ENCODE peak calls at places on chromosomes 11 and 22, in five cellular contexts. S is endothelial cell of umbilical vein, Z is transverse colon, J is heart right ventricle, N is left lung. E is an unnamed sample. For H3K36me3 and H3K4me1, the result is how much of the 10 kb centered on the place peaks cover.

GRCh38 chr11:126790550-126790981 is 210.0 kb downstream of the KIRREL3 start:
- DNase-seq in S (peak), Z (no peak), N (no peak), J (no peak), E (no peak)

GRCh38 chr22:47071078-47071811 is 308.8 kb downstream of the TBC1D22A start:
- DNase-seq in S (peak), J (no peak), Z (no peak), N (peak), E (no peak)

GRCh38 chr11:21588754-21589153 is 604.1 kb upstream of the ANO5 start:
- DNase-seq in N (no peak), S (no peak), Z (no peak), J (no peak), E (no peak)

GRCh38 chr11:110866081-110866480 is 153.8 kb upstream of the ARHGAP20 start:
- DNase-seq in N (no peak), J (no peak), S (no peak), Z (no peak), E (no peak)

GRCh38 chr11:14213006-14213405 is 146.0 kb downstream of the RRAS2 start:
- DNase-seq in Z (no peak), S (no peak), J (no peak), N (no peak), E (no peak)

GRCh38 chr11:31959711-31960110 is 131.2 kb upstream of the RCN1 start:
- DNase-seq in N (no peak), Z (no peak), S (no peak), J (no peak), E (no peak)

GRCh38 chr11:125300791-125301218 is 136.3 kb downstream of the PKNOX2 start:
- DNase-seq in S (peak), Z (no peak), J (peak), N (no peak), E (peak)

GRCh38 chr22:37742374-37743092 is 45.7 kb downstream of the TRIOBP start:
- DNase-seq in J (no peak), S (no peak), Z (no peak), N (no peak), E (peak)

GRCh38 chr11:65436412-65437032 is 13.9 kb downstream of the NEAT1 start:
- DNase-seq in S (peak), Z (peak), J (no peak), N (peak), E (peak)

GRCh38 chr11:62433141-62433543 is 14.3 kb downstream of the SCGB1A1 start:
- DNase-seq in J (no peak), S (no peak), Z (no peak), N (no peak), E (no peak)

GRCh38 chr11:114368918-114369680 is 31.2 kb downstream of the C11orf71 start:
- DNase-seq in N (no peak), Z (no peak), J (no peak), S (no peak), E (no peak)

GRCh38 chr11:133790995-133791394 is 54.3 kb downstream of the SPATA19 start:
- DNase-seq in S (no peak), N (no peak), J (no peak), Z (no peak), E (no peak)

GRCh38 chr11:64793271-64794160 is 9.5 kb downstream of the MAP4K2 start:
- DNase-seq in J (no peak), S (no peak), N (no peak), Z (no peak), E (no peak)

GRCh38 chr22:45598596-45599217 is 72.9 kb upstream of the ATXN10 start:
- DNase-seq in J (no peak), N (no peak), Z (no peak), S (no peak), E (no peak)

GRCh38 chr11:69464621-69464960 is 16.9 kb upstream of the LINC01488 start:
- DNase-seq in S (no peak), Z (peak), J (no peak), N (peak), E (no peak)

GRCh38 chr11:80779907-80780615 is 1339.2 kb upstream of the TENM4 start:
- DNase-seq in N (no peak), S (no peak), J (no peak), Z (no peak), E (no peak)

GRCh38 chr22:50376064-50376747 is 33.1 kb downstream of the PPP6R2 start:
- DNase-seq in N (no peak), Z (no peak), S (no peak), J (no peak), E (peak)
- H3K36me3 ChIP-seq in N (half or more), Z (under half), S (under half), J (under half), E (under half)

GRCh38 chr11:7436146-7436545 is 49.2 kb upstream of the OLFML1 start:
- DNase-seq in J (no peak), S (no peak), N (no peak), Z (no peak), E (no peak)
- H3K4me3 ChIP-seq in J (no peak), S (no peak), N (no peak), Z (no peak), E (no peak)

DNA sequence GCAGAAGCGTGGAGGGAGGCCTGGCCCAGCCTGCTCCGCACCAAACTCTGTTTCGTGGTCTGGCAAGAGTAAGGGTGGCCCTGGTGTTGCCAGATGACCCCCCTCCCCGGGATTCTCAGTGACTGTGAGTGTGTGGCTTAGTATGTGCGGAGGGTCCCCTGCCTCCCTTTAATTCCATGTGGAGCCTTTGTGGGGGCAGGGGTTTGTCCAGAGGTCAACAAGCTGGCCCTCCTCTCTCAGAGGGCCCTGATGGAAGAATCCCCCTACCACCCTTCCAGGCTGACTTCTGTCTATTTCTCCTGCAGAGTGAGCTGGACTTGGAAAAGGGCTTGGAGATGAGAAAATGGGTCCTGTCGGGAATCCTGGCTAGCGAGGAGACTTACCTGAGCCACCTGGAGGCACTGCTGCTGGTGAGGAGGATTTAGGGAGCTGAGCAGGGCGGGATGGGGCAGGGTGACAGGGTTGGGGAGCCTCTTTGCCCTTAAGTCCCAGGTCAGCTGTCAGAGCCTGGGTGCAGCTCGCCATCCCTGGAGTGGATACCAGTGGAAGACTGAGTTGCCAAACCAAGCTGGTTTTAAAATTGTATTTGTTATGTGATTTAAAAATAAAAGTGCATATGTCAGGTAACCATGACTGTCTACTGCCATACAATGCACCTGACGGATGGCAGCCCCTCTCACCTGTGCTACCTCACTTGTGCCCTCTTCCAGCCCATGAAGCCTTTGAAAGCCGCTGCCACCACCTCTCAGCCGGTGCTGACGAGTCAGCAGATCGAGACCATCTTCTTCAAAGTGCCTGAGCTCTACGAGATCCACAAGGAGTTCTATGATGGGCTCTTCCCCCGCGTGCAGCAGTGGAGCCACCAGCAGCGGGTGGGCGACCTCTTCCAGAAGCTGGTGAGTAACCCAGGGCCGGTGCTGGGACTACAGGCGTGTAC is 80.6 kb downstream of the BCR start:
- DNase-seq in S (no peak), N (no peak), Z (no peak), J (no peak), E (no peak)
- H3K4me1 ChIP-seq in S (under half), N (under half), Z (under half), J (under half), E (under half)

GRCh38 chr11:77617892-77618291 is 19.7 kb downstream of the CLNS1A start:
- DNase-seq in N (no peak), S (no peak), Z (no peak), J (no peak), E (no peak)

GRCh38 chr11:77619576-77620198 is 17.9 kb downstream of the CLNS1A start:
- DNase-seq in J (no peak), S (peak), N (no peak), Z (no peak), E (no peak)
- H3K36me3 ChIP-seq in J (under half), S (under half), N (half or more), Z (under half), E (half or more)

DNA sequence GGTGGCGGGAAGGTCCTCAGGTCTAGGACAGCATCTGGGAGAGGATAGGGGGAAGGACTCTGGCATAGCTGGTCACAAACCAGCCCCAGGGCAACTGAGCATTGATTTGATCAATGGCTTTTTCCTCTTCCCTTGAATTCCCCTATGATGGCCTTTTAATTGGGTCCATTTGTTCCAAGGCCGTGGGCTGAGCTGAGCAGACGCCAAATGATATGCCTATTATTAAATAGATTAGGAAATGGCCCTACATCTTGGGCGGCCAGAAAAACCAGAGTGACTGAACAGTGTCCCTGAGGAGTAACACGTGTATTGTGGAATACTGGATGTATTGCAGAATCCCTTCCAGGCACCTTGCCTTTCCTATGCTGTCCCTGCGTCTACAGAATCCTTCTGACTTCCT is 26.7 kb upstream of the P2RY6 start:
- DNase-seq in N (no peak), S (no peak), J (no peak), Z (no peak), E (no peak)
- H3K4me3 ChIP-seq in N (no peak), S (no peak), J (no peak), Z (no peak), E (no peak)

GRCh38 chr11:128888034-128888985 is 2.8 kb upstream of the KCNJ5 start:
- DNase-seq in Z (no peak), S (no peak), N (no peak), J (no peak), E (no peak)
- H3K4me1 ChIP-seq in Z (under half), S (under half), N (under half), J (under half), E (under half)

GRCh38 chr22:29811377-29811776 is 26.7 kb downstream of the ASCC2 start:
- DNase-seq in Z (peak), N (no peak), S (no peak), J (no peak), E (no peak)

GRCh38 chr22:29813126-29813525 is 24.9 kb downstream of the ASCC2 start:
- DNase-seq in J (no peak), Z (no peak), S (no peak), N (no peak), E (no peak)

GRCh38 chr22:29813563-29813962 is 24.5 kb downstream of the ASCC2 start:
- DNase-seq in Z (no peak), N (no peak), J (no peak), S (no peak), E (no peak)

GRCh38 chr22:29814003-29814402 is 24.1 kb downstream of the ASCC2 start:
- DNase-seq in J (no peak), Z (no peak), S (no peak), N (no peak), E (no peak)

GRCh38 chr22:29810156-29810555 is 27.9 kb downstream of the ASCC2 start:
- DNase-seq in N (no peak), S (no peak), J (no peak), Z (no peak), E (no peak)
- H3K36me3 ChIP-seq in N (half or more), S (under half), J (under half), Z (under half), E (half or more)

DNA sequence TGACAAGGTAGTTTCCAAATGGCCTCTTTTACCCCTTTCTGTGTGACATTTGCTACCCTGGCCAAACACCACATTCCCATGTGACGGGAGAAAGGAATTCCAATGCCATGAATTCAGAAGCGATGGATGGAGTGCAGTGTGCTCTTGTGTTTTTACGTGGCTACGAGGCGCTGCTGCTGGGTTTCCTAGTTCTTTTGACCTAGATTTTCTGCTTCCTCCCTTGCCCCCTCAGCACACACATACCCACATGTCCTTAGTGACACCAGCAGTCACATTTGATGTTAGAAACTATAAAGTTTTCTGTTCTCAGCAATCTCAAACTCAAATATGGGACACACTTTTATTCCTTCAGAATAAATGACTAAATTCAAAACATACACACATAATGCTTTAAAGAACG is 7.8 kb upstream of the TMA7B start:
- DNase-seq in J (no peak), N (no peak), S (no peak), Z (no peak), E (no peak)
- H3K4me3 ChIP-seq in J (no peak), N (no peak), S (no peak), Z (no peak), E (no peak)